ENCODE peak calls at places on chromosome 2, in eight cellular contexts. N is naive thymus-derived CD4-positive, alpha-beta T cell; T is stimulated activated naive B cell treated with anti-CD40 and anti-IgM and Interleukin-4, amounts not matched to agents 10 μg/mL and 1 μg/mL and 100 μg/mL, for 72 hours; O is activated naive CD4-positive, alpha-beta T cell; W is neural crest cell; G is immature natural killer cell; E is stimulated activated naive CD8-positive, alpha-beta T cell treated with anti-CD3 and anti-CD28 coated beads, Interleukin-15, Interleukin-2, amounts not matched to agents 100 U/mL and 50 U/mL, for 24 hours; I is T-helper 2 cell. M is an unnamed sample.

GRCh38 chr2:36492216-36492945 is 105.6 kb downstream of the FEZ2 start:
- DNase-seq in N (no peak), I (no peak), W (no peak), T (no peak), G (no peak), O (no peak), E (no peak), M (no peak)

GRCh38 chr2:45578056-45578843 is 32.8 kb downstream of the SRBD1 start:
- DNase-seq in I (peak), T (no peak), W (no peak), O (no peak), G (peak), N (peak), E (no peak), M (peak)

GRCh38 chr2:121066526-121066925 is 218.5 kb downstream of the TFCP2L1 start:
- DNase-seq in T (no peak), I (no peak), O (no peak), N (no peak), W (no peak), G (no peak), E (no peak), M (no peak)

GRCh38 chr2:217530399-217531100 is 472.2 kb downstream of the TNS1 start:
- DNase-seq in O (no peak), E (no peak), I (no peak), N (no peak), W (no peak), T (no peak), G (no peak), M (no peak)

GRCh38 chr2:191048073-191048472 is 34.1 kb upstream of the STAT1 start:
- DNase-seq in E (no peak), T (no peak), N (no peak), W (no peak), O (no peak), I (no peak), G (no peak), M (no peak)

GRCh38 chr2:232522014-232522854 is 2.0 kb downstream of the PRSS56 start:
- DNase-seq in G (peak), I (peak), W (peak), O (peak), N (peak), E (peak), T (peak), M (peak)

GRCh38 chr2:200064879-200065278 is 109.5 kb downstream of the MAIP1 start:
- DNase-seq in N (no peak), W (no peak), G (no peak), T (no peak), I (no peak), O (no peak), E (no peak), M (no peak)

GRCh38 chr2:222707689-222708273 is 36.3 kb downstream of the MOGAT1 start:
- DNase-seq in G (no peak), N (no peak), W (no peak), I (peak), O (no peak), T (no peak), E (no peak), M (peak)

GRCh38 chr2:1745171-1746023 is 1.1 kb upstream of the PXDN start:
- DNase-seq in W (no peak), O (no peak), N (no peak), I (no peak), E (no peak), T (no peak), G (no peak), M (no peak)

GRCh38 chr2:16774091-16774490 is 108.5 kb upstream of the CYRIA start:
- DNase-seq in O (no peak), T (no peak), G (no peak), N (no peak), E (no peak), W (no peak), I (no peak), M (no peak)

GRCh38 chr2:224987733-224988132 is 54.5 kb downstream of the DOCK10 start:
- DNase-seq in G (no peak), N (no peak), W (no peak), O (no peak), I (no peak), T (no peak), E (no peak), M (no peak)

GRCh38 chr2:179595284-179595683 is 266.1 kb downstream of the ZNF385B start:
- DNase-seq in N (no peak), G (no peak), T (no peak), W (no peak), I (no peak), O (no peak), E (no peak), M (no peak)

GRCh38 chr2:66301073-66301766 is 133.7 kb upstream of the MEIS1 start:
- DNase-seq in T (no peak), G (no peak), N (no peak), W (no peak), O (no peak), E (no peak), I (no peak), M (no peak)

GRCh38 chr2:240013343-240013742 is 11.8 kb downstream of the NDUFA10 start:
- DNase-seq in E (no peak), I (no peak), W (no peak), O (no peak), G (no peak), N (no peak), T (no peak), M (no peak)

GRCh38 chr2:176101216-176101845 is 1.7 kb downstream of the HOXD12 start:
- DNase-seq in O (no peak), I (no peak), T (no peak), G (no peak), W (no peak), E (no peak), N (no peak), M (no peak)

GRCh38 chr2:55926974-55927373 is 3.4 kb upstream of the EFEMP1 start:
- DNase-seq in I (no peak), N (no peak), E (no peak), G (no peak), W (no peak), T (no peak), O (no peak), M (no peak)

GRCh38 chr2:210663574-210663973 is 107.2 kb downstream of the CPS1 start:
- DNase-seq in O (no peak), G (no peak), E (no peak), T (no peak), W (no peak), I (no peak), N (no peak), M (no peak)